ENCODE peak calls at places on chromosomes 6 and 20, in ten cellular contexts. X is nephron progenitor cell; U is BE2C; O is WTC11; F is cardiac muscle cell; D is stomach; K is CD4-positive, alpha-beta T cell; Z is HCT116; H is epithelial cell of proximal tubule; Y is cardiac fibroblast. V is an unnamed sample.

GRCh38 chr20:64244870-64245603 is 10.5 kb upstream of the PCMTD2 start:
- DNase-seq in X (no peak), U (no peak), O (no peak), F (no peak), D (peak; percentile 9), K (no peak), Z (no peak), H (no peak), Y (no peak), V (no peak)

GRCh38 chr20:62936996-62937352 is 973 bp upstream of the GID8 start:
- DNase-seq in X (no peak), U (no peak), O (no peak), F (no peak), D (no peak), K (no peak), Z (no peak), H (no peak), Y (peak; percentile 47), V (no peak)

GRCh38 chr6:53244958-53245357 is 96.3 kb upstream of the GCM1 start:
- DNase-seq in X (no peak), U (no peak), O (no peak), F (no peak), D (no peak), K (no peak), Z (no peak), H (no peak), Y (no peak), V (no peak)

GRCh38 chr6:42970859-42971612 is 7.9 kb downstream of the PEX6 start:
- DNase-seq in X (no peak), U (no peak), O (no peak), F (no peak), D (no peak), K (no peak), Z (no peak), H (peak; percentile 25), Y (no peak), V (no peak)

GRCh38 chr6:2957696-2958330 is 13.6 kb downstream of the SERPINB6 start:
- DNase-seq in X (no peak), U (no peak), O (no peak), F (no peak), D (no peak), K (no peak), Z (no peak), H (no peak), Y (no peak), V (no peak)

GRCh38 chr6:75608304-75608703 is 6.6 kb downstream of the SENP6 start:
- DNase-seq in X (no peak), U (no peak), O (no peak), F (no peak), D (no peak), K (no peak), Z (no peak), H (no peak), Y (no peak), V (no peak)

GRCh38 chr20:8388707-8389106 is 256.6 kb downstream of the PLCB1 start:
- DNase-seq in X (no peak), U (no peak), O (no peak), F (no peak), D (no peak), K (no peak), Z (no peak), H (no peak), Y (peak; percentile 68), V (no peak)

GRCh38 chr20:4112490-4113420 is 97.4 kb upstream of the RNF24 start:
- DNase-seq in X (no peak), U (no peak), O (no peak), F (no peak), D (peak; percentile 86), K (no peak), Z (no peak), H (no peak), Y (peak; percentile 85), V (no peak)

GRCh38 chr6:147508073-147508870 is at the start of gene SAMD5:
- DNase-seq in X (peak; percentile 81), U (peak; percentile 58), O (peak; percentile 66), F (peak; percentile 77), D (peak; percentile 65), K (no peak), Z (peak; percentile 32), H (no peak), Y (peak; percentile 68), V (peak; percentile 73)

GRCh38 chr6:29092957-29093356 is 5.8 kb upstream of the OR2B3 start:
- DNase-seq in X (no peak), U (no peak), O (no peak), F (no peak), D (no peak), K (no peak), Z (no peak), H (no peak), Y (no peak), V (no peak)

GRCh38 chr6:51139841-51140462 is 321.3 kb downstream of the TFAP2B start:
- DNase-seq in X (no peak), U (no peak), O (no peak), F (no peak), D (no peak), K (no peak), Z (no peak), H (no peak), Y (no peak), V (no peak)

GRCh38 chr6:524803-525202 is 132.1 kb downstream of the HUS1B start:
- DNase-seq in X (no peak), U (no peak), O (peak; percentile 27), F (peak; percentile 3), D (no peak), K (peak; percentile 39), Z (no peak), H (no peak), Y (no peak), V (peak; percentile 33)

GRCh38 chr6:116938305-116938704 is 61.3 kb downstream of the RFX6 start:
- DNase-seq in X (no peak), U (no peak), O (no peak), F (no peak), D (no peak), K (no peak), Z (no peak), H (no peak), Y (no peak), V (no peak)

GRCh38 chr6:116945809-116946208 is 68.8 kb downstream of the RFX6 start:
- DNase-seq in X (no peak), U (no peak), O (no peak), F (no peak), D (no peak), K (no peak), Z (no peak), H (no peak), Y (no peak), V (no peak)

GRCh38 chr6:116941727-116942126 is 64.7 kb downstream of the RFX6 start:
- DNase-seq in X (no peak), U (no peak), O (no peak), F (no peak), D (no peak), K (no peak), Z (no peak), H (no peak), Y (no peak), V (no peak)
- TF ChIP-seq CTCF in X (no peak), U (peak; percentile 9), O (no peak), F (no peak), D (no peak), K (no peak), Z (peak; percentile 38), H (peak; percentile 10), Y (no peak), V (no peak)

GRCh38 chr6:167825059-167825758 is 1.5 kb upstream of the AFDN start:
- DNase-seq in X (no peak), U (no peak), O (no peak), F (no peak), D (no peak), K (no peak), Z (no peak), H (no peak), Y (peak; percentile 51), V (no peak)

GRCh38 chr6:167827062-167827587 is 414 bp downstream of the AFDN start:
- DNase-seq in X (no peak), U (no peak), O (peak; percentile 47), F (peak; percentile 76), D (peak; percentile 44), K (no peak), Z (no peak), H (no peak), Y (no peak), V (peak; percentile 64)

GRCh38 chr6:167827588-167828324 is 1.0 kb downstream of the AFDN start:
- DNase-seq in X (peak; percentile 68), U (peak; percentile 49), O (peak; percentile 63), F (peak; percentile 70), D (peak; percentile 61), K (peak; percentile 7), Z (no peak), H (no peak), Y (peak; percentile 58), V (peak; percentile 76)

GRCh38 chr6:167825759-167826229 is 917 bp upstream of the AFDN start:
- DNase-seq in X (peak; percentile 75), U (peak; percentile 65), O (peak; percentile 87), F (peak; percentile 84), D (peak; percentile 84), K (no peak), Z (peak; percentile 35), H (no peak), Y (no peak), V (peak; percentile 72)

GRCh38 chr6:167826230-167827061 is at the start of gene AFDN:
- DNase-seq in X (peak; percentile 74), U (peak; percentile 76), O (peak; percentile 75), F (peak; percentile 82), D (peak; percentile 82), K (peak; percentile 53), Z (no peak), H (no peak), Y (peak; percentile 65), V (peak; percentile 69)
- TF ChIP-seq CTCF in X (no peak), U (peak; percentile 13), O (peak; percentile 13), F (peak; percentile 37), D (peak; percentile 26), K (no peak), Z (peak; percentile 18), H (peak; percentile 43), Y (peak; percentile 38), V (peak; percentile 23)

GRCh38 chr6:19562468-19562867 is 274.7 kb upstream of the ID4 start:
- DNase-seq in X (no peak), U (no peak), O (no peak), F (no peak), D (no peak), K (no peak), Z (no peak), H (no peak), Y (no peak), V (no peak)

GRCh38 chr6:19557191-19557590 is 280.0 kb upstream of the ID4 start:
- DNase-seq in X (no peak), U (no peak), O (no peak), F (no peak), D (no peak), K (no peak), Z (no peak), H (no peak), Y (no peak), V (no peak)

GRCh38 chr6:19554356-19555225 is 282.6 kb upstream of the ID4 start:
- DNase-seq in X (no peak), U (no peak), O (no peak), F (peak; percentile 25), D (no peak), K (no peak), Z (no peak), H (no peak), Y (peak; percentile 21), V (no peak)

GRCh38 chr6:19558934-19559333 is 278.2 kb upstream of the ID4 start:
- DNase-seq in X (no peak), U (no peak), O (no peak), F (no peak), D (no peak), K (no peak), Z (no peak), H (no peak), Y (no peak), V (no peak)
- TF ChIP-seq CTCF in X (no peak), U (no peak), O (no peak), F (no peak), D (no peak), K (no peak), Z (no peak), H (no peak), Y (no peak), V (no peak)

GRCh38 chr6:160790028-160790792 is 88.2 kb downstream of the PLG start:
- DNase-seq in X (peak; percentile 20), U (no peak), O (peak; percentile 43), F (no peak), D (no peak), K (no peak), Z (peak; percentile 19), H (no peak), Y (peak; percentile 4), V (no peak)
- TF ChIP-seq CTCF in X (peak; percentile 7), U (no peak), O (no peak), F (no peak), D (no peak), K (no peak), Z (peak; percentile 15), H (peak; percentile 27), Y (no peak), V (no peak)

V was measured in endothelial cell.